ENCODE peak calls at places on chromosomes 1 and 21, in nine cellular contexts. Q, B, O, N, U, W, R, C and H are unnamed samples.

GRCh38 chr1:198281911-198282310 is 125.1 kb downstream of the NEK7 start:
- DNase-seq in C (no peak), Q (no peak), O (no peak), N (no peak), B (no peak), R (no peak), U (no peak), W (no peak), H (no peak)

GRCh38 chr1:47683402-47683801 is 245.6 kb downstream of the FOXD2 start:
- DNase-seq in N (no peak), U (no peak), O (no peak), C (no peak), B (no peak), R (peak), W (no peak), Q (no peak), H (no peak)

GRCh38 chr1:234971586-234972297 is 156.9 kb downstream of the TOMM20 start:
- DNase-seq in C (no peak), N (peak), B (no peak), O (no peak), U (no peak), Q (no peak), R (no peak), W (no peak), H (no peak)

GRCh38 chr1:162904579-162904978 is 43.6 kb upstream of the CCDC190 start:
- DNase-seq in N (no peak), R (no peak), U (no peak), W (no peak), C (no peak), B (no peak), O (no peak), Q (no peak), H (no peak)

GRCh38 chr1:94012686-94013330 is 103.6 kb upstream of the GCLM start:
- DNase-seq in U (no peak), C (no peak), O (no peak), R (no peak), B (no peak), Q (no peak), W (no peak), N (no peak), H (no peak)

GRCh38 chr1:94855307-94855700 is 35.1 kb downstream of the SLC44A3 start:
- DNase-seq in O (no peak), R (no peak), B (no peak), U (no peak), C (no peak), W (no peak), Q (no peak), N (no peak), H (peak)

GRCh38 chr1:109201123-109201703 is 12.5 kb upstream of the SARS1 start:
- DNase-seq in Q (no peak), O (no peak), C (peak), W (peak), U (no peak), N (no peak), B (peak), R (no peak), H (peak)

GRCh38 chr1:112501810-112502641 is 6.7 kb upstream of the WNT2B start:
- DNase-seq in O (peak), C (peak), U (peak), N (peak), Q (peak), W (peak), R (peak), B (peak), H (no peak)

GRCh38 chr1:165162671-165163241 is 193.8 kb downstream of the LMX1A start:
- DNase-seq in B (no peak), O (peak), W (no peak), C (peak), N (no peak), R (no peak), Q (no peak), U (peak), H (no peak)

GRCh38 chr21:34592120-34592561 is 22.8 kb downstream of the RCAN1 start:
- DNase-seq in C (no peak), N (no peak), B (peak), Q (peak), W (peak), R (no peak), O (no peak), U (no peak), H (no peak)

GRCh38 chr1:182752077-182752826 is 37.3 kb upstream of the NPL start:
- DNase-seq in U (no peak), W (no peak), O (no peak), Q (no peak), C (peak), B (no peak), R (peak), N (no peak), H (peak)

GRCh38 chr1:93362237-93362636 is 16.5 kb downstream of the DR1 start:
- DNase-seq in C (no peak), W (no peak), R (no peak), B (no peak), N (no peak), Q (no peak), U (no peak), O (no peak), H (no peak)

GRCh38 chr1:41394918-41395598 is 33.8 kb downstream of the FOXO6 start:
- DNase-seq in R (peak), Q (no peak), W (no peak), N (no peak), C (no peak), U (no peak), O (no peak), B (peak), H (no peak)

GRCh38 chr21:26461500-26461899 is 111.6 kb downstream of the CYYR1 start:
- DNase-seq in B (no peak), Q (no peak), R (no peak), U (no peak), O (no peak), W (no peak), C (no peak), N (no peak), H (no peak)

GRCh38 chr1:153357853-153358690 is at the start of gene S100A9:
- DNase-seq in Q (no peak), U (peak), B (no peak), R (no peak), W (no peak), N (no peak), O (no peak), C (no peak), H (no peak)

GRCh38 chr1:181712636-181713238 is 229.4 kb downstream of the CACNA1E start:
- DNase-seq in N (no peak), B (no peak), O (no peak), Q (no peak), W (no peak), U (no peak), C (no peak), R (no peak), H (no peak)

GRCh38 chr1:210586785-210587184 is 258.1 kb downstream of the HHAT start:
- DNase-seq in U (no peak), Q (no peak), B (no peak), C (no peak), R (no peak), O (no peak), W (no peak), N (no peak), H (no peak)

GRCh38 chr1:236516929-236517704 is 6.7 kb upstream of the LGALS8 start:
- DNase-seq in C (no peak), U (no peak), W (no peak), R (no peak), N (no peak), Q (no peak), O (peak), B (no peak), H (no peak)

GRCh38 chr21:45109831-45110492 is 35.6 kb downstream of the ADARB1 start:
- DNase-seq in O (no peak), Q (no peak), R (no peak), C (no peak), U (no peak), N (no peak), B (no peak), W (no peak), H (no peak)

GRCh38 chr1:210328746-210329488 is at the start of gene HHAT:
- DNase-seq in O (peak), Q (peak), B (peak), N (peak), C (peak), R (peak), W (peak), U (peak), H (peak)

GRCh38 chr1:71698186-71698585 is 584.2 kb downstream of the NEGR1 start:
- DNase-seq in U (no peak), N (no peak), C (no peak), Q (no peak), O (no peak), R (no peak), B (no peak), W (no peak), H (no peak)

GRCh38 chr1:15215116-15215515 is 31.9 kb upstream of the FHAD1 start:
- DNase-seq in B (no peak), C (no peak), N (no peak), Q (no peak), R (peak), O (no peak), U (no peak), W (no peak), H (no peak)

GRCh38 chr1:107942829-107943228 is 22.2 kb downstream of the VAV3 start:
- DNase-seq in N (no peak), U (no peak), C (no peak), R (no peak), W (no peak), Q (no peak), O (no peak), B (no peak), H (no peak)

GRCh38 chr21:40385883-40386282 is 461.1 kb downstream of the DSCAM start:
- DNase-seq in B (no peak), Q (no peak), U (no peak), O (no peak), W (no peak), C (no peak), N (no peak), R (no peak), H (no peak)

GRCh38 chr1:106534612-106535011 is 521.9 kb upstream of the PRMT6 start:
- DNase-seq in B (no peak), R (no peak), N (no peak), Q (no peak), W (no peak), O (no peak), C (no peak), U (no peak), H (no peak)

GRCh38 chr1:55244476-55245109 is 29.4 kb upstream of the USP24 start:
- DNase-seq in C (no peak), O (no peak), U (no peak), Q (no peak), W (no peak), R (no peak), B (no peak), N (no peak), H (no peak)

GRCh38 chr1:6490181-6491075 is 1.0 kb downstream of the PLEKHG5 start:
- DNase-seq in Q (peak), U (no peak), W (peak), R (no peak), B (peak), O (peak), C (no peak), N (peak), H (peak)
- TF ChIP-seq POLR2A in Q (no peak), U (no peak), W (no peak), R (no peak), B (no peak), O (peak), C (no peak), N (no peak), H (no peak)

GRCh38 chr21:32920474-32920873 is 105.3 kb upstream of the OLIG2 start:
- DNase-seq in N (no peak), R (no peak), C (no peak), W (no peak), O (no peak), U (no peak), B (no peak), Q (no peak), H (no peak)

GRCh38 chr21:32917392-32918135 is 108.2 kb upstream of the OLIG2 start:
- DNase-seq in U (peak), C (no peak), N (no peak), W (no peak), R (no peak), O (peak), B (no peak), Q (peak), H (no peak)

GRCh38 chr21:32916522-32917099 is 109.1 kb upstream of the OLIG2 start:
- DNase-seq in B (peak), O (no peak), Q (no peak), U (no peak), C (no peak), R (no peak), N (no peak), W (no peak), H (no peak)

GRCh38 chr21:32916088-32916487 is 109.6 kb upstream of the OLIG2 start:
- DNase-seq in U (no peak), N (no peak), C (no peak), W (no peak), R (no peak), B (no peak), Q (no peak), O (no peak), H (no peak)

DNA sequence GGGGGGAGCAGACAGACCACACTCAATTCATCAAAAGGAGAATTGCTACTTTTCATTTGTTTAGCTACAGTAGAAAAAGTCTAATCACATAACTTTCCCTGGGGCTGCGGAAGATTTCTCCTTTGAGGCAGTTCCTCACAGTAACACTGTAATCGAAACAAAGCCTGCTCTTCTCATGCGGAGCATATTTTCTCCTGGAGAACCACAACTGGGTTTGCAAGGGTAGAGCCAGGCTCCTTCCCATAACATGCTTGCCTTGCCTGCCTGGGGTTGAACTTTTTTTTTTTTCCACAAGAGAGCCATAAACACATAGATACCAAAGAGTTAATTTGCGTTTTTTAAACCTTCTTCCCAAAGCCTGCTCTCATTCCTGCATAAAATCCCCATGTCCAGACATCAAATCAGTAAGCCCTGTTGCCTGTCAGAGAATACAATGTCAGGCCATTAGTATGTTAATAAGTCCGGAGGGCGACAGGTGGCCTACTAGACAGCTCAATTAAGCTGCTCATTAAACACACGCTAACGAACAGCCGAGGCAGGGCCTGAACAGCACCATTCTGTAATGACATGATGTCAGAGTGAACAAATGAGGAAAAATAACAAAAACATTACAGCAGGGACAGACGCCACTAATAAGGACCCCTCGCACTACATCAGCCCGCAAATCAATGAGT is 107.1 kb upstream of the OLIG2 start:
- DNase-seq in C (no peak), W (no peak), O (no peak), U (no peak), N (no peak), Q (no peak), R (no peak), B (no peak), H (no peak)
- TF ChIP-seq POLR2A in C (no peak), W (no peak), O (no peak), U (no peak), N (no peak), Q (no peak), R (no peak), B (no peak), H (no peak)

GRCh38 chr21:27700974-27701614 is 734.2 kb upstream of the ADAMTS5 start:
- DNase-seq in U (peak), W (peak), C (peak), R (peak), O (peak), Q (peak), N (peak), B (peak), H (peak)
- TF ChIP-seq POLR2A in U (no peak), W (no peak), C (no peak), R (no peak), O (no peak), Q (no peak), N (no peak), B (no peak), H (no peak)

GRCh38 chr1:89065077-89065868 is at the start of gene GBP1:
- DNase-seq in B (no peak), C (no peak), N (no peak), Q (no peak), W (no peak), U (no peak), R (no peak), O (peak), H (no peak)
- TF ChIP-seq POLR2A in B (no peak), C (peak), N (peak), Q (peak), W (no peak), U (peak), R (no peak), O (peak), H (no peak)

DNA sequence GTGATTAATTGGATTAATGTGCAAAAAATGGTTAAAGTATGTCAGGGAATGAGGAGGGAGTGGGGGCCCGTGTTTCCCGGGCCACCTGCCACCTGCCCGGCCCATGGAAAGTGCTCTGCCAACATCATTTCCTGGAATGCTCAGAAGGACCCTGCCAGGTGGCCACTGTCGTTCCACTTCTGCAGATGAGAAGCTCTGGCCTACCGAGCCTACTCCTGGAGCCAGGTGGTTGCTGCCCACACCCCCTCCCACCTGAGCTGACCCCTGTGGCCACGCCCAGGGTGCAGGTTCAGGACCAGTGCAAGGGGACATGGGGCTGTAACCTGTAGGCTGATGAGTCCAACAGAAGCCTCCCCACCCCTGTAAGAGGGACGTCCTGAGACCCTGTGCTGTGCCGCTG is 99.7 kb downstream of the PRDM16 start:
- DNase-seq in O (no peak), R (no peak), Q (no peak), C (no peak), N (no peak), B (no peak), U (no peak), W (peak), H (no peak)
- TF ChIP-seq POLR2A in O (no peak), R (no peak), Q (no peak), C (no peak), N (no peak), B (no peak), U (no peak), W (no peak), H (no peak)

DNA sequence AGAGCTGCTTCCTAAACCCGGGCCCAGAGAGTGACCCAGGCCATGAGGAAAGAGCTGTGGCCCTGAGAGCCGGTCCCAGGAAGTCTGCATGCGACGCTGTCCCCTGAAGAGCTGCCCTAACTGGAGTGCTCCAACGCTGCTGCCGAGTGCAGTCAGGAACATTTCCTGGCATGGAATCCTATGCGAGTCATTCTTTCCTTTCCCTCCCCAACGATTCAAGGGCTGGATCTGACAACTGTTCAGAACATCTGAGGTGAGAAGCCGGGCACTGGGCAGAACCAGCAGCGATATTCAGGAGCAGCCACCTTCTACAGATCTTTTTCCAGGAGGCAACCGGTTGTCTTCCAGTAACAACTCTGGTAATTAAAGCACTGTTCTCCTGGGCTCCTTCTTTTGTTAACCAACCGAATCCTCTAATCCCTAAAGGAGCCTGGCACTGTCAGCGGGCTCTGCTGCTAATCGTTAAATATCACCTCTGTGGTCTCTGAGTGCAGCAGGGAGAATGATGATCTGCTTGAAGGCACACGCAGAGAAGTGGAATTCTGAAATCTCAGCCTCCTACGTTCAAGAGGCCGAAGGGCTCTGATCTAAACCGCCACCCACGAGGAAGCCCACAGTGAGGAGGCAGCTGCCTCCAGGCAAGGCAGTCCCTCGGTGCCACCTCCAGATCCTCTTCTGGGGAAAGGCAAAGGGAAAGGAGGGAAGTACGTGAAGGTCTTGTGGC is 55.8 kb downstream of the SLC45A1 start:
- DNase-seq in R (peak), O (peak), C (peak), N (peak), U (peak), W (peak), Q (no peak), B (no peak), H (no peak)
- TF ChIP-seq POLR2A in R (peak), O (no peak), C (peak), N (peak), U (no peak), W (no peak), Q (no peak), B (no peak), H (no peak)

DNA sequence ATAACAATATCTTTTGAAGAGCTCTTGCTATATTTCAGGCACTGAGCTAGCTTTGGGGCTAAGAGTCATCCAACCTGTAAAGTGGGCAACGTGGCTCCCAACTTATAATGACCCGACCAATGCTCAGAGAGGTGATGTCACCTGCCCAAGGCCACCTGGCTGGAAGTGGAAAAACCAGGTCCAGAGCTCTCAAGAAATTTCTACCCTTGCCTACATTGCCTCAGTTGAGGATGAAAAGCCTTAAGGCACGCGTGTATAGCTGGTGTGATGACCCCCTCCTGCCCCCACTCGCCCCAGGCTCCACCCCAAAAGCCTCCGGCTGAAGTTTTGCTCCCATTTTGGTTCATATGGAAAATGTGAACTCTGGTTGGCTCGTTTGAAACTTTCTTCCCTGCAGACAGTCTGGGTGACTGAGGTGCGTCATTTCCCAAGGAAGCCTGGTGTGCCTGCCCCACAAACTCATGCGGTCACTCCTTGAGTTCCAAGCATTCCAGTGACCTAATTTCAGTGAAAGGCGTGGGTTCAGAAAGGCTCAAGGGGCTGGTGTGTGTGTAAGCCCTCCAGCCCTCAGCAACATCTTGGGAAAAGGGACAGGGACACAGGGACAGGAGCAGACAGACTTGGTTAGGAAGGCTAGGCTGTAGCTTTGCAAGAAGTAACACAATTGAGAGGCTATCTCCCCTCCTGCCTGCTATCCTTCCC is 20.5 kb downstream of the HTR1D start:
- DNase-seq in U (peak), R (no peak), Q (no peak), O (no peak), B (no peak), C (no peak), W (no peak), N (no peak), H (peak)
- TF ChIP-seq POLR2A in U (no peak), R (no peak), Q (no peak), O (no peak), B (no peak), C (no peak), W (no peak), N (no peak), H (no peak)

DNA sequence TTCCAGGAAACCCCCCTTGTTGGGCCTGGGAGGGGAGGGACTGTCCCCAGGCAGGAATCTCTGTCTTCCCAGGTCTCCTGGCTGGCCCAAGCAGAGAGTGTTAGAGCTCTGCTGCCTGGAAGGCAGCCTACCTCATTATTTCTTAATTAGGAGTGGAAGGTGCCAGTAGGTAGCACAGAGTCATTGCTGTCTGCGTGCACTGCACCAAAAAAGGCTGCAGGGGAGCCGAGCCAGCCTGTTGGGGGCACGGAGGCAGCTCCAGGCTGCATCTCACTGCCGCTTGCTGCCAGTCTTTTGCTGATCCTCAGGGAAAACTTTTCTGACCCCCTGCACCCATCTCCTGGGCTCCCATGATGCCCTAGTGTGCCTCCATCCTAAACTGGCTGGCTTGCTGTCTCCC is 58.1 kb downstream of the LRRN2 start:
- DNase-seq in B (no peak), O (no peak), W (no peak), Q (no peak), U (no peak), C (no peak), R (no peak), N (no peak), H (no peak)
- TF ChIP-seq POLR2A in B (no peak), O (no peak), W (no peak), Q (no peak), U (no peak), C (no peak), R (no peak), N (no peak), H (no peak)